ENCODE peak calls at places on chromosomes 12 and 14, in nine cellular contexts. R, P, T, I, L, U, H, X and J are unnamed samples.

GRCh38 chr14:91119556-91120311 is 5.9 kb downstream of the DGLUCY start:
- DNase-seq in X (peak), L (no peak), H (peak), U (no peak), T (peak), I (no peak), P (no peak), R (peak), J (no peak)

GRCh38 chr12:126390969-126391566 is 1325.8 kb downstream of the AACS start:
- DNase-seq in U (no peak), H (no peak), P (no peak), I (no peak), X (no peak), L (no peak), T (no peak), R (peak), J (no peak)

GRCh38 chr14:35189422-35189821 is 67.1 kb downstream of the PRORP start:
- DNase-seq in T (no peak), L (no peak), R (no peak), I (no peak), X (no peak), H (no peak), U (no peak), P (no peak), J (no peak)

GRCh38 chr12:121766290-121767039 is 27.0 kb downstream of the RHOF start:
- DNase-seq in H (no peak), P (no peak), T (no peak), I (no peak), X (no peak), R (no peak), U (no peak), L (no peak), J (no peak)

GRCh38 chr14:88023658-88024187 is 18.8 kb downstream of the GPR65 start:
- DNase-seq in P (no peak), H (no peak), R (no peak), X (no peak), T (no peak), L (no peak), U (no peak), I (no peak), J (no peak)

GRCh38 chr12:32533971-32534590 is 134.7 kb downstream of the FGD4 start:
- DNase-seq in P (peak), T (peak), L (peak), H (peak), I (peak), U (peak), R (peak), X (peak), J (peak)

GRCh38 chr12:64180951-64181350 is 41.1 kb downstream of the KICS2 start:
- DNase-seq in H (peak), R (peak), U (no peak), T (no peak), I (no peak), P (peak), L (no peak), X (peak), J (no peak)

GRCh38 chr12:123379391-123379790 is 4.5 kb upstream of the KMT5A start:
- DNase-seq in L (no peak), P (no peak), U (no peak), X (no peak), H (no peak), R (no peak), T (peak), I (no peak), J (no peak)

GRCh38 chr14:55122441-55122986 is 6.5 kb upstream of the LGALS3 start:
- DNase-seq in L (no peak), R (peak), I (no peak), U (no peak), H (no peak), T (no peak), X (no peak), P (peak), J (peak)

GRCh38 chr14:50116221-50116956 is at the start of gene VCPKMT:
- DNase-seq in R (peak), I (peak), T (peak), L (peak), H (peak), P (peak), X (peak), U (peak), J (peak)

GRCh38 chr12:67456281-67456918 is 187.2 kb downstream of the CAND1 start:
- DNase-seq in L (peak), U (no peak), T (no peak), I (peak), H (peak), R (peak), P (peak), X (no peak), J (no peak)

GRCh38 chr12:2853626-2854025 is 3.2 kb downstream of the TEX52 start:
- DNase-seq in U (peak), I (peak), T (peak), H (peak), L (peak), R (peak), P (peak), X (peak), J (peak)

GRCh38 chr12:6430124-6430989 is 14.4 kb upstream of the CD27 start:
- DNase-seq in P (peak), X (peak), I (no peak), U (peak), H (peak), T (peak), L (peak), R (peak), J (peak)

GRCh38 chr12:12265571-12266388 is 1.1 kb downstream of the LRP6 start:
- DNase-seq in L (no peak), U (peak), T (no peak), I (no peak), R (peak), H (peak), X (no peak), P (no peak), J (peak)

GRCh38 chr14:61337893-61338292 is 16.5 kb downstream of the PRKCH start:
- DNase-seq in L (no peak), X (no peak), H (no peak), T (no peak), R (no peak), I (no peak), P (no peak), U (no peak), J (no peak)

GRCh38 chr14:68541128-68541896 is 251.6 kb downstream of the ZFP36L1 start:
- DNase-seq in L (no peak), H (peak), I (no peak), P (no peak), T (no peak), R (no peak), X (no peak), U (no peak), J (no peak)

GRCh38 chr14:86305058-86305457 is 775.1 kb downstream of the FLRT2 start:
- DNase-seq in T (no peak), L (no peak), U (no peak), R (no peak), X (no peak), H (no peak), I (no peak), P (no peak), J (no peak)

GRCh38 chr14:33118653-33119052 is 180.0 kb downstream of the NPAS3 start:
- DNase-seq in T (no peak), R (no peak), I (peak), H (peak), L (no peak), X (no peak), P (no peak), U (no peak), J (no peak)

GRCh38 chr12:15842106-15842505 is 40.1 kb upstream of the STRAP start:
- DNase-seq in H (no peak), T (no peak), R (peak), L (peak), U (no peak), P (no peak), I (no peak), X (no peak), J (no peak)

GRCh38 chr12:40435251-40435650 is 210.5 kb downstream of the LRRK2 start:
- DNase-seq in L (no peak), H (no peak), I (no peak), T (no peak), X (no peak), U (no peak), P (no peak), R (no peak), J (no peak)

GRCh38 chr12:17592472-17592871 is 497.5 kb downstream of the RERGL start:
- DNase-seq in L (no peak), I (no peak), H (peak), T (no peak), U (no peak), R (no peak), X (no peak), P (no peak), J (no peak)

GRCh38 chr12:90938451-90938850 is 16.5 kb downstream of the CCER1 start:
- DNase-seq in I (no peak), P (no peak), H (no peak), X (no peak), U (no peak), R (peak), L (no peak), T (no peak), J (no peak)

GRCh38 chr14:49770212-49770817 is 2.4 kb downstream of the KLHDC2 start:
- DNase-seq in I (no peak), U (no peak), X (no peak), T (no peak), H (no peak), L (no peak), P (no peak), R (peak), J (no peak)

GRCh38 chr14:33484264-33484663 is 466.6 kb downstream of the EGLN3 start:
- DNase-seq in R (peak), T (no peak), L (no peak), I (no peak), X (no peak), P (no peak), H (no peak), U (no peak), J (no peak)

GRCh38 chr12:53492188-53492587 is 7.1 kb downstream of the MAP3K12 start:
- DNase-seq in T (no peak), I (peak), L (no peak), X (no peak), R (no peak), U (no peak), H (no peak), P (no peak), J (peak)

GRCh38 chr12:47276253-47277070 is 196.7 kb upstream of the AMIGO2 start:
- DNase-seq in L (no peak), P (peak), U (no peak), H (peak), T (no peak), X (no peak), I (no peak), R (peak), J (no peak)

GRCh38 chr14:34368115-34368970 is 93.7 kb downstream of the SPTSSA start:
- DNase-seq in I (no peak), X (no peak), H (no peak), T (no peak), U (no peak), L (no peak), R (peak), P (no peak), J (no peak)

GRCh38 chr12:122423258-122424165 is 1.0 kb upstream of the CLIP1 start:
- DNase-seq in P (peak), U (no peak), X (peak), I (peak), T (no peak), H (peak), R (peak), L (no peak), J (no peak)

GRCh38 chr12:45343269-45344051 is 127.6 kb downstream of the ANO6 start:
- DNase-seq in U (no peak), L (no peak), T (no peak), I (no peak), R (peak), X (no peak), H (no peak), P (peak), J (no peak)

GRCh38 chr14:88473791-88474190 is 81.0 kb downstream of the PTPN21 start:
- DNase-seq in H (no peak), U (no peak), L (no peak), P (no peak), T (no peak), I (no peak), X (no peak), R (no peak), J (no peak)

GRCh38 chr14:87805315-87805723 is 187.7 kb downstream of the GALC start:
- DNase-seq in I (peak), X (no peak), H (peak), L (no peak), R (peak), P (peak), U (peak), T (peak), J (peak)

GRCh38 chr14:95876769-95877490 is at the start of gene TUNAR:
- DNase-seq in H (peak), P (no peak), T (no peak), X (no peak), R (peak), I (peak), L (no peak), U (no peak), J (no peak)

GRCh38 chr14:74653386-74654138 is 41.5 kb upstream of the LTBP2 start:
- DNase-seq in P (no peak), T (no peak), R (no peak), I (no peak), X (no peak), H (no peak), U (no peak), L (no peak), J (no peak)

GRCh38 chr12:28998662-28999120 is 150.4 kb upstream of the FAR2 start:
- DNase-seq in P (no peak), H (peak), U (no peak), L (peak), T (no peak), I (peak), R (peak), X (no peak), J (no peak)

GRCh38 chr12:124782132-124782531 is 81.5 kb downstream of the SCARB1 start:
- DNase-seq in L (no peak), T (no peak), H (no peak), U (no peak), I (no peak), R (no peak), P (no peak), X (no peak), J (no peak)
- H3K4me3 ChIP-seq in L (no peak), T (no peak), H (no peak), U (no peak), I (no peak), R (no peak), P (no peak), X (no peak), J (no peak)

GRCh38 chr12:104473374-104473983 is 16.7 kb downstream of the CHST11 start:
- DNase-seq in P (no peak), L (no peak), H (no peak), I (no peak), T (no peak), R (no peak), X (no peak), U (no peak), J (no peak)
- H3K4me3 ChIP-seq in P (no peak), L (no peak), H (no peak), I (no peak), T (no peak), R (no peak), X (no peak), U (no peak), J (no peak)

DNA sequence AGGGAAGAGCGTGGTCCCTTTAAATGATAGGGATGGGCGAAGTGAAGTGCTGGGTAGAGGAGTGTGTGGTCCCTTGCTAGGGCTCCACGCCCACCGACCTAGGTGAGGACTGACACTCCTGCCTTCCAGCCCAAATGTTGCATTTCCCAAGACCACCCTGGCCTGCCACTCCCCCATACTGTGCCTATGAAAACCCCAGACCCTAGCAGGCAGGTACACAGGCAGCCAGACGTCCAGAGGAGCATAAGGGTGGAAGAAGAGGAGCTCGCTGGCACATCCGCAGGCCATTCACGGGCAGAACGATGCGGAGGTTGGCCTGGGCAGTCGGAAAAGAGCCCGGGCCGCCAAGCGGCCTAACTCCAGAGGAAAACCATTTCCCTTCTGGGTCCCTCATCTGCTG is 817 bp upstream of the IPO8 start:
- DNase-seq in X (no peak), P (no peak), R (no peak), H (no peak), I (no peak), U (peak), L (no peak), T (peak), J (no peak)
- H3K4me3 ChIP-seq in X (peak), P (peak), R (no peak), H (peak), I (no peak), U (no peak), L (peak), T (peak), J (no peak)

GRCh38 chr12:119594772-119595445 is 1.3 kb downstream of the TMEM233 start:
- DNase-seq in R (peak), T (peak), I (no peak), X (no peak), U (no peak), H (peak), L (no peak), P (peak), J (no peak)

GRCh38 chr12:119593578-119594398 is at the start of gene TMEM233:
- DNase-seq in L (no peak), R (peak), T (peak), I (peak), P (peak), H (no peak), U (peak), X (no peak), J (no peak)

GRCh38 chr12:119592232-119592631 is 1.3 kb upstream of the TMEM233 start:
- DNase-seq in R (peak), I (no peak), L (no peak), H (no peak), X (no peak), P (no peak), T (no peak), U (no peak), J (no peak)

GRCh38 chr12:119598159-119598558 is 4.6 kb downstream of the TMEM233 start:
- DNase-seq in L (no peak), I (no peak), R (no peak), T (no peak), X (no peak), U (no peak), H (no peak), P (no peak), J (no peak)

DNA sequence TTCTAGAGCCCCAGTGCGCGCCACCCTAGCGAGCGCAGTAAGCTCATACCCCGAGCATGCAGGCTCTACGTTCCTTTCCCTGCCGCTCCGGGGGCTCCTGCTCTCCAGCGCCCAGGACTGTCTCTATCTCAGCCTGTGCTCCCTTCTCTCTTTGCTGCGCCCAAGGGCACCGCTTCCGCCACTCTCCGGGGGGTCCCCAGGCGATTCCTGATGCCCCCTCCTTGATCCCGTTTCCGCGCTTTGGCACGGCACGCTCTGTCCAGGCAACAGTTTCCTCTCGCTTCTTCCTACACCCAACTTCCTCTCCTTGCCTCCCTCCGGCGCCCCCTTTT is 791 bp downstream of the TMEM233 start:
- DNase-seq in I (no peak), U (peak), T (peak), L (no peak), H (peak), P (no peak), X (no peak), R (peak), J (no peak)
- H3K4me3 ChIP-seq in I (no peak), U (no peak), T (peak), L (no peak), H (peak), P (peak), X (no peak), R (peak), J (no peak)

DNA sequence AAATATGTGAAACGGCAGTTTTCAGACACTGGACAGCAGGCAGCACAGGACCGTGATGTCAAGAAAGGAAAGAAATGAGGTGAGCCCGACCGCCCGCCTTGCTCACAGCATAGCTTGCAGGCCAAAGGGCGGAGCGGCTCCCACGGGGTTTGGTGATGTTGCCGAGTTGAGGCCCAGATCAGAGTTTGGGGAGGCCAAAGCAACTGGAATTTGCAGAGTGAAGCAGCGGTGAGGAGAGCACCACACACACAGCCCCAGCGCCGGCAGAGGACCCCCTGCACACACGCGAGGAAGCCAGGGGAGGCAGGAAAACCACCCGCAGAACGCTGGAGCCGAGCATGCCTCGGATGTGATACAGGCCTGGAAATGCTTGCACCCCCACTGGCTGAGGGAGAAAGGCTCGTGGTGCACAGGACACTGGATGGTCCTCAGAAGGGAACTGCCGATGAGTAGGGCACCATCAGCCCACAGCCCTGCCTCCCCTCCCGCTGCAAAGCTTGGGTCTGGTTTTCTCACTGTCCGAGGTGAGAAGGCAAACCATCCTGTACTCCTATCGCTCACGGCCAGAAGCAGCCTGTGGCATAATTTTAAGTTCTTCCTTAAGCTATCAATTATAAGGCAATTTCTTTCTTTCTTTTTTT is 25.7 kb upstream of the PLD4 start:
- DNase-seq in X (no peak), P (no peak), L (no peak), H (peak), T (peak), R (no peak), I (no peak), U (no peak), J (no peak)
- H3K4me3 ChIP-seq in X (no peak), P (no peak), L (no peak), H (no peak), T (no peak), R (no peak), I (no peak), U (no peak), J (no peak)

DNA sequence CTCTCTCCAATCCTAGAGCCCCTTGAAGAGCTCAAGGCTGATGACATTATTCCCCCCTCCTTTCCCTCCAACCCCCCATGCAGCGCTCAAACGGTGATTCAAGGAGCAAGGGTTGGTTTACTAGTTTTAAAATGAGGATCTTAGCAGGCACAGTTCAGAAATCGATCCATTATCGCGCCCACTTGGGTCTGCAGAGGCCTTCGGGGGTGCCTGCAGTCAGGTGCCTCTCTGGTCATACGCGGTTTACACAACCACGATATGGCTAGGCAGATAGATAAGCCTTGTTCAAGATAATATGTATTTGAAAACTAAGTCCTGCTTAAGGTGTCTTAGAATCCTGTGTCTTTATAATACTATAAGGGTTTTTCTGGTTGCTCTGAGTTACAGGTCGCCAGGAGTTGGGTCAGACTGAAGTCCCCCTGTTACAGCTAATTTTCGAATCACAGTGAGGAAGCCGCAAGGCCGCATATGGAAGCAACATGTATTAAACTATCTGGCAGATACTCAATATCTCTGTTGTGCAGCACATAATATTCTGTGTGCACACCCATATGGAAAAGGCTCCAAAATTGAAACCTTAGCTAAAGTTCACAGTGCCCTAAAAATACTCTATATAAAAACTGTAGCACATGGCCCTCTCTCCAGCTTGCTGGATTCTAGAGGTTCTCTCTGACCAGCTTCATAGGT is 10.0 kb downstream of the BHLHE41 start:
- DNase-seq in U (no peak), R (no peak), P (no peak), X (no peak), I (no peak), H (no peak), L (no peak), T (no peak), J (no peak)
- H3K4me3 ChIP-seq in U (no peak), R (peak), P (peak), X (peak), I (peak), H (peak), L (peak), T (peak), J (no peak)

DNA sequence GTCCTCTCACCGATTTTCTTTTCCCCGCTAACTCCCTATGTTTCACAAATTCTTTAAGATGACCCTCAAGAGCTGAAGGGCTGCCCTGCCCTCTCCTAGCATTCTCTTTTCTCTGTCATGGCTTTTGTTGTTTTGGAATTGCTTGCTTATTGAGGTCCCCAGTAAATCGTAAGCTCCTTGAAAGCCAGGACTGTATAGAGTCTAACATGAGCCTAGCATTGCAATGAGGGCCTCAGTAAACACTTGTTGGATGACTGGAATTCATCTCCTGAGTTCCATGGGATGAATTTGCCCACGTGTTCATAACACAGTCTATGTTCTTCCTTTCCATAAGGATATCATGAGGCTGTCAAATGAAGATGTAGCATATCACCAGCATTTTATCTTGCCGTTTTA is 92.2 kb downstream of the APAF1 start:
- DNase-seq in H (no peak), X (no peak), T (no peak), P (no peak), U (no peak), R (no peak), I (no peak), L (no peak), J (no peak)
- H3K4me3 ChIP-seq in H (no peak), X (no peak), T (no peak), P (no peak), U (no peak), R (no peak), I (no peak), L (no peak), J (no peak)